ENCODE peak calls at places on chromosomes 6 and 20, in four cellular contexts. K is H1, L is HepG2, E is HCT116. H is an unnamed sample.

GRCh38 chr6:97863697-97864096 is 580.7 kb upstream of the MMS22L start:
- DNase-seq in K (no peak), L (no peak), E (no peak), H (no peak)

GRCh38 chr6:164252952-164253351 is 838.4 kb downstream of the QKI start:
- DNase-seq in K (no peak), L (no peak), E (no peak), H (no peak)

GRCh38 chr6:10759312-10759839 is 11.8 kb downstream of the TMEM14B start:
- DNase-seq in K (no peak), L (peak), E (peak), H (peak)

GRCh38 chr6:166786704-166787293 is 159.7 kb upstream of the RPS6KA2 start:
- DNase-seq in K (no peak), L (peak), E (peak), H (peak)

GRCh38 chr6:34671801-34672656 is 24.5 kb downstream of the ILRUN start:
- DNase-seq in K (no peak), L (no peak), E (no peak), H (no peak)

GRCh38 chr6:158131926-158132325 is 36.1 kb downstream of the SERAC1 start:
- DNase-seq in K (no peak), L (peak), E (no peak), H (peak)

GRCh38 chr6:46170357-46171289 is at the start of gene ENPP5:
- DNase-seq in K (peak), L (no peak), E (peak), H (peak)

GRCh38 chr20:57744206-57744605 is 34.4 kb upstream of the PMEPA1 start:
- DNase-seq in K (no peak), L (no peak), E (no peak), H (no peak)

GRCh38 chr6:140855520-140855919 is 1277.2 kb upstream of the GJE1 start:
- DNase-seq in K (no peak), L (no peak), E (no peak), H (no peak)

GRCh38 chr20:46820682-46821081 is 74.0 kb upstream of the EYA2 start:
- DNase-seq in K (no peak), L (peak), E (no peak), H (no peak)

GRCh38 chr6:33746036-33746600 is 587 bp downstream of the IP6K3 start:
- DNase-seq in K (peak), L (no peak), E (no peak), H (no peak)

GRCh38 chr6:34374112-34374907 is 18.2 kb downstream of the NUDT3 start:
- DNase-seq in K (no peak), L (no peak), E (no peak), H (no peak)

GRCh38 chr6:43256670-43257664 is 13.7 kb downstream of the TTBK1 start:
- DNase-seq in K (no peak), L (no peak), E (no peak), H (no peak)

GRCh38 chr6:166419268-166419667 is 36.5 kb upstream of the MPC1 start:
- DNase-seq in K (no peak), L (no peak), E (no peak), H (no peak)

GRCh38 chr20:33697129-33697528 is 10.9 kb upstream of the E2F1 start:
- DNase-seq in K (no peak), L (no peak), E (no peak), H (no peak)

GRCh38 chr20:45343867-45344721 is 4.1 kb downstream of the SDC4 start:
- DNase-seq in K (no peak), L (peak), E (peak), H (peak)

GRCh38 chr6:39209908-39210307 is 19.4 kb downstream of the KCNK5 start:
- DNase-seq in K (no peak), L (no peak), E (no peak), H (no peak)

GRCh38 chr6:39210437-39210836 is 18.8 kb downstream of the KCNK5 start:
- DNase-seq in K (no peak), L (no peak), E (no peak), H (no peak)

GRCh38 chr6:39209360-39209811 is 19.9 kb downstream of the KCNK5 start:
- DNase-seq in K (no peak), L (no peak), E (no peak), H (no peak)

GRCh38 chr6:39213195-39213920 is 15.9 kb downstream of the KCNK5 start:
- DNase-seq in K (no peak), L (no peak), E (no peak), H (no peak)

DNA sequence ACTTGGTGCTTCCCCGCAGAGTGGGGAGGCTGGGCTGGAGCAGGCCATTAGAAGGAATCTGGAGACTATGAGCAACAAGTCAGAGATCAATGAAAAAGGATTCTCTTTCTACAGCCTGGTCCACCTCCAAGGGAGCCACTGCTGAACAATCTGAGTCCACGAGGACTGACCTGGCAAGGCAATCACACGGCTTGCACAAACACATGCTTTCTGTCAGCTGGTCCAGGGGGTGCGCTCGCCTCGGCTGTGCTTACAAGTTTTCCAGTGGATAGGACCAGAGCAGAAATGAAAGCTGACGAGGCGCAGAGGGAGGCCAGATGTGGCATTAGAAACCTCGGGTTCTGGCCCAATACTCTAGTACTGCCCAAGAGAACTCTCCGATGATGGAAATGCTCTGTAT is 18.1 kb downstream of the KCNK5 start:
- DNase-seq in K (no peak), L (no peak), E (no peak), H (no peak)
- TF ChIP-seq JUND in K (no peak), L (no peak), E (no peak), H (no peak)

GRCh38 chr6:137707038-137707589 is 159.9 kb upstream of the TNFAIP3 start:
- DNase-seq in K (no peak), L (no peak), E (no peak), H (no peak)

GRCh38 chr6:137708481-137708880 is 158.6 kb upstream of the TNFAIP3 start:
- DNase-seq in K (no peak), L (no peak), E (no peak), H (no peak)

GRCh38 chr6:137706065-137706422 is 161.0 kb upstream of the TNFAIP3 start:
- DNase-seq in K (no peak), L (no peak), E (no peak), H (no peak)

GRCh38 chr6:137709424-137710281 is 157.4 kb upstream of the TNFAIP3 start:
- DNase-seq in K (no peak), L (no peak), E (no peak), H (no peak)

DNA sequence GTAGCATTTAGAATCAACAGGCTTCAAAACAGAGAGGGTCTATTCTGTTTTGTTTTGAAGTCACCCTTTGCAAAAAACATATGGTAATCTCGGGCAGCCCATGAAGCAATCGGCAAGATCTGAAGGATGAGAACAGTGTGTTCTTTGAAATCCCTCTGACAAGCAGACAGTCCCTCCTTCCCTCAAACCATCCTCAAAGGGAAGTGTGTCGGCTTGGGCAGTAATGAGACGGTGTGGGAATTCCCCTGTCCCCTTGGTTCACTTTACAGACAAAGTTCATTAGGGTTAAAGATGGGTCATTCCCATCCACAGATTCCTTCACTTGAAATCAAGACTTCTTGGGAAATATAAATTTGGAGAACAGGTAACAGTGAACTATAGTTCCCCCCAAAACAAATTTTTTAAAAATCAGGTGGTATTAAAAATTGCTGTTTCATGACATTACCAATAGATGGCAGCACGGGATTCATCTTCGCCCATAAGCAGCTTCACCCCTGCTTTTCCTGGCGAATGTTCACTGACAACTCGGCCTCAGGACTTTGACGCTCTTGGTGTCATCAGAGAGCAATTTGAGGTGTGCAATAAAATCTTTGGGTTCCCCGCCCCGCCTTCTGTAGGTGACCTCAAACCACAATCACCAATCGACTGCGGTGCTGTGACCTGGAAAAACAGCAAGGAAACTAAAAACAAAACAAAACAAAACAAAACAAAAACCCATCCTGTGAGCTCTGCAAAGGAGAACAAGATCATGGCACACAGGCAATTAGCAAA is 159.3 kb upstream of the TNFAIP3 start:
- DNase-seq in K (no peak), L (peak), E (peak), H (peak)
- TF ChIP-seq JUND in K (no peak), L (peak), E (no peak), H (no peak)

DNA sequence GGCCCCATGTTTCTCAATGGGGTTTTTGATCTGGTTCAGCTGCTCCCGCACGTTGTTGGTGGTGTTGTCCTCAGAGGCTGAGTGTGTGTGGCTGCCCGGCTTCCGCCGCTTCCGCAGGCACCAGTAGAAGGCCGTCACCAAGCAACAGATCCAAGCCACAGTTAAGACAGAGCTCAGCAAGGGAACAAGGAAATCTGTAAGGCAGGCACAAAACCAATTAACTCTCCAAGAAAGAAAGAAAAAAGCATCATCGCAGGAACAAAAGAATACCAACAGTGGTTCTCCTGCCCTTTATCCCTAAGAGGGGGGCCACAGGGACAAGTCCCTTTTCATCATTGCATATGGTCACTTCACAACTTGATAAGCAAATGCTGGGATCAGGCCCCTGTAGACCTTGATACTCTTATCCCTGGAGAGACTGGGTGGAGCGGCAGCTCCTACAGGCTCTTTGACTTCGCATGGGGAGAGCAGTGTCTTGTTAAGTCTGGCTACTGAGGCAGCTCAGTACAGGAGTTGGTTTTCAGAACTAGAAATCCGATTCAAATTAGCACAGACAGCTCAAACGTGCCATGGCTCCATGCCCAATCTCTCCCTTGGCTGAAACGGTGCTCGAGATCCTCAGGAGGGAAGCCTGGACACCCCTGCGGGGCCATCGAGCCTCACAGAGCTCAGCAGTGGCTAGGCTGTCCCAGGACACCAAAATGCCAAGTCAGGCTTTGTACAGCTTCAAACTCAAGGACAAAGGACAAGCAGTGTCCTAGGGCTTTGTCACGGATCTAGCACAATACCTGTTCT is 33.8 kb downstream of the JAG1 start:
- DNase-seq in K (no peak), L (no peak), E (no peak), H (no peak)
- TF ChIP-seq JUND in K (no peak), L (no peak), E (no peak), H (no peak)

GRCh38 chr20:39433461-39433860 is 471.3 kb downstream of the DHX35 start:
- DNase-seq in K (no peak), L (no peak), E (no peak), H (no peak)
- TF ChIP-seq JUND in K (no peak), L (no peak), E (no peak), H (no peak)

GRCh38 chr6:12522347-12522746 is 194.2 kb upstream of the PHACTR1 start:
- DNase-seq in K (no peak), L (no peak), E (no peak), H (no peak)
- TF ChIP-seq JUND in K (no peak), L (no peak), E (no peak), H (no peak)

DNA sequence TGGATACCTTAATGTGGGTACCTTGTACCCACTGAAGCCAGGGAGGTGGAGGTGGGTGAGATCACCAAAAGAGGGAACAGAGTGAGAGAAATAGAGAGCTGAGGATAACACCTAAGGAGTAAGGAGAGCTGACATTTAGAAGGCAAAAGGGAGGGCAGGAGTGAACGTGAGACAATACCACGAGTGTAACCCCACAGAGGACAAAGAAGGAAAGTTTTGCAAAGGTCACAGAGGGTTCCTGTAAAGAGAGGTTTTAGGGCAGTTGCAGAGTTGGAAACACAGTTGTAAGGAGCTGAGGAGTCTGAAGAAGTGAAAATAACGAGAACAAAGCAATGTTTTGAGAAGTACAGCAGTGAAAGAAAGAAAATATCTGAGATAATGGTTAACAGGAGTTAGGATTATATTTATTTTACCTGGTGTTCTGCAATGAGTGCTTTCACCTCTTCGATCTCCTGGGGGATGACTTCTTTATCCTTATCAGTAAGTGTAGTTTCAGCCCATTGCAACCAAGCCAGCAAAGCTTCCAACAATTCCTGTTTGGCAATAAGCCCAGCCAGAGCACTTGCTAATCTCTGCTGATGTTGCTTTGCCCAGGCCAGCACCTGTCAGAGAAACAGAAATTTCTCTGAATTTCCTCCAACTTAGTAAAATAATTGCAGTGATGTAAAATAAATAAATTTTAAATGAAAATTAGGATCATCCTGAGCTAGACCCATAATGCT is 166.8 kb downstream of the DST start:
- DNase-seq in K (no peak), L (peak), E (no peak), H (no peak)
- TF ChIP-seq JUND in K (no peak), L (no peak), E (no peak), H (no peak)

GRCh38 chr6:148779142-148779562 is 32.3 kb downstream of the UST start:
- DNase-seq in K (no peak), L (no peak), E (no peak), H (no peak)

GRCh38 chr6:148771212-148771601 is 24.4 kb downstream of the UST start:
- DNase-seq in K (no peak), L (no peak), E (no peak), H (no peak)

GRCh38 chr6:148780918-148781436 is 34.1 kb downstream of the UST start:
- DNase-seq in K (no peak), L (no peak), E (no peak), H (no peak)

GRCh38 chr6:148771896-148772554 is 25.2 kb downstream of the UST start:
- DNase-seq in K (no peak), L (no peak), E (no peak), H (no peak)

GRCh38 chr6:148776321-148776966 is 29.6 kb downstream of the UST start:
- DNase-seq in K (no peak), L (no peak), E (no peak), H (no peak)
- TF ChIP-seq JUND in K (no peak), L (no peak), E (no peak), H (no peak)

GRCh38 chr6:68192988-68193387 is 442.1 kb upstream of the ADGRB3 start:
- DNase-seq in K (no peak), L (no peak), E (no peak), H (no peak)

GRCh38 chr6:68194846-68195478 is 440.1 kb upstream of the ADGRB3 start:
- DNase-seq in K (no peak), L (no peak), E (no peak), H (no peak)

GRCh38 chr6:68200929-68201328 is 434.2 kb upstream of the ADGRB3 start:
- DNase-seq in K (no peak), L (no peak), E (no peak), H (no peak)

GRCh38 chr6:68196645-68197044 is 438.4 kb upstream of the ADGRB3 start:
- DNase-seq in K (no peak), L (peak), E (no peak), H (no peak)

DNA sequence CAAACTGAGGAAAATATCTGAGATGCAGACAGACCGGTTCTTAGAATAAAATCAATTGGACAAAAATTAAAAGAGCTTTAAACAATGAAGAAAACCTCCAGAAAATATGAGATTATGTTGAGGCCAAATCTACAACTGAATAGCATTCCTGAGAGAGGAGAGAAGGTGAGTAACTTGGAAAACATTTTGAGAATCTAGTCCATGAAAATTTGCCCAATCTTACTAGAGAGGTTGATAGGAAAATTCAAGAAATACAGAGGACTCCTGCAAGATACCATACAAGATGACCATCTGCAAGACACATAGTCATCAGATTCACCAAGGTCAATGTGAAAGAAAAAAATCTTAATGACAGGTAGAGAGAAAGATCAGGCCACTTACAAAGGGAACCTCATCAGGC is 437.7 kb upstream of the ADGRB3 start:
- DNase-seq in K (no peak), L (no peak), E (no peak), H (no peak)
- TF ChIP-seq JUND in K (no peak), L (no peak), E (no peak), H (no peak)

DNA sequence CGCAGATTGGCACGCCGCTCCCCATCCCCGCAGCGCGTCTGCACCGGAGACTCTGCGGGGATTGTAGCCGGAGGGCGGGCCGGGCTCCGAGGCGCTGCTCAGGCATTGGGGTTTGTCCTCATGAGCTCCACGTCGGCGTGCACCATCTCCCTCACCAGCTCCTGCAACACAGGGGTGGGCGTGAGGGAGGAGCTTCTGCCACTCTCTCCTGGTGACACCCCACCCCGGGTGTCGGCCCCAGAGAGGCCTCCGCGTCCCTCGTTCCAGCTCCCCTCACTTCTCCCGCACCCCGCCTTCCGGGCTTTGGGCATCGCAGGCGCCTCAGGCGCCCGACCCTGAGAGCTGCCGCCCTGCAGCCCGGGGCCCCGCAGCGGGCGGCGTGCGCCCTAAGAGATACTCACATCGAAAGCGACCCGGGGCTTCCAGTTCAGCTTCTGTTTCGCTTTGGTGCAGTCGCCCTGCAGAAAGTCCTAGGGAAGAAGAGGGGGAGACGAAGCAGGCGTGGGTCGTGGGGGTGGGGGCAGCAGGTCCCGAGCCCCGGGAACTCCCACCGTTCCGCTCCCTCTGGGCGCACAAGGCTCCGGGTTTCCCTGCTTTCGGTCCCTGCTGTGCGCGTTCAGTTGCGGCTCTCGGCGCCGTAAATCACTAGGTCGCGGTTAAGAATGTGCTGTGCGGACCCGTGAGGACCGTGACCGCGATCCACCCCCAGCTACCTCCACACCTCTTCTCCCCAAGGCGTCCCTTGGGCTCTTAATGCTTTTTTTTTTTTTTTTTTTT is 14.5 kb downstream of the FOXC1 start:
- DNase-seq in K (peak), L (no peak), E (no peak), H (no peak)
- TF ChIP-seq JUND in K (no peak), L (no peak), E (no peak), H (no peak)

GRCh38 chr6:82461536-82461935 is 97.9 kb downstream of the TPBG start:
- DNase-seq in K (no peak), L (no peak), E (no peak), H (no peak)

GRCh38 chr6:82458705-82459104 is 95.1 kb downstream of the TPBG start:
- DNase-seq in K (no peak), L (no peak), E (no peak), H (no peak)

GRCh38 chr6:82458147-82458546 is 94.5 kb downstream of the TPBG start:
- DNase-seq in K (no peak), L (no peak), E (no peak), H (no peak)
- TF ChIP-seq JUND in K (no peak), L (no peak), E (no peak), H (no peak)

H was measured in T47D.